ENCODE peak calls at places on chromosomes 3 and 15, in nine cellular contexts. P is endothelial cell, E is colonic mucosa, T is glutamatergic neuron, X is lung, S is H9, L is HFF-Myc, D is stomach, J is neural crest cell. A is an unnamed sample.
A peak's percentile ranks its signal among the peaks of the same experiment; 100 is the strongest.

GRCh38 chr15:58517682-58518525 is 86.1 kb downstream of the LIPC start:
- DNase-seq in P (no peak), E (no peak), T (no peak), X (no peak), S (no peak), L (no peak), D (no peak), J (no peak), A (no peak)

GRCh38 chr3:138034918-138035317 is 25.0 kb downstream of the CLDN18 start:
- DNase-seq in P (no peak), E (no peak), T (no peak), X (no peak), S (no peak), L (no peak), D (no peak), J (no peak), A (no peak)

GRCh38 chr3:82354181-82354696 is 592.8 kb upstream of the GBE1 start:
- DNase-seq in P (no peak), E (no peak), T (no peak), X (no peak), S (no peak), L (no peak), D (no peak), J (no peak), A (no peak)

GRCh38 chr3:14415501-14415900 is 13.1 kb downstream of the SLC6A6 start:
- DNase-seq in P (no peak), E (no peak), T (no peak), X (no peak), S (no peak), L (no peak), D (no peak), J (no peak), A (no peak)

GRCh38 chr3:128413413-128414205 is 53.1 kb downstream of the DNAJB8 start:
- DNase-seq in P (no peak), E (no peak), T (no peak), X (no peak), S (no peak), L (no peak), D (no peak), J (no peak), A (no peak)

GRCh38 chr15:76988874-76989780 is 5.8 kb upstream of the PSTPIP1 start:
- DNase-seq in P (no peak), E (no peak), T (no peak), X (no peak), S (no peak), L (no peak), D (no peak), J (no peak), A (no peak)

GRCh38 chr3:67335813-67336212 is 318.6 kb downstream of the SUCLG2 start:
- DNase-seq in P (no peak), E (no peak), T (no peak), X (no peak), S (no peak), L (no peak), D (no peak), J (no peak), A (no peak)

GRCh38 chr3:172090035-172090434 is 50.7 kb downstream of the FNDC3B start:
- DNase-seq in P (no peak), E (no peak), T (no peak), X (no peak), S (no peak), L (no peak), D (no peak), J (no peak), A (no peak)

GRCh38 chr15:22887157-22887951 is 48.9 kb downstream of the NIPA2 start:
- DNase-seq in P (no peak), E (no peak), T (peak; percentile 68), X (no peak), S (no peak), L (peak; percentile 75), D (no peak), J (no peak), A (no peak)

GRCh38 chr15:22883196-22883595 is 44.7 kb downstream of the NIPA2 start:
- DNase-seq in P (no peak), E (no peak), T (no peak), X (no peak), S (no peak), L (no peak), D (no peak), J (no peak), A (no peak)

GRCh38 chr15:22885105-22885504 is 46.6 kb downstream of the NIPA2 start:
- DNase-seq in P (no peak), E (peak; percentile 39), T (no peak), X (no peak), S (no peak), L (no peak), D (no peak), J (no peak), A (no peak)

GRCh38 chr15:22881739-22882440 is 43.4 kb downstream of the NIPA2 start:
- DNase-seq in P (no peak), E (no peak), T (no peak), X (no peak), S (no peak), L (no peak), D (no peak), J (no peak), A (no peak)

GRCh38 chr15:22884344-22884743 is 45.9 kb downstream of the NIPA2 start:
- DNase-seq in P (no peak), E (no peak), T (no peak), X (no peak), S (no peak), L (no peak), D (no peak), J (no peak), A (no peak)
- TF ChIP-seq CTCF in P (no peak), E (no peak), T (no peak), X (no peak), S (peak; percentile 58), L (peak; percentile 22), D (no peak), J (peak; percentile 14), A (no peak)

GRCh38 chr3:52232279-52233107 is 6.5 kb downstream of the TWF2 start:
- DNase-seq in P (no peak), E (no peak), T (no peak), X (no peak), S (peak; percentile 36), L (no peak), D (no peak), J (no peak), A (no peak)

GRCh38 chr3:52234516-52235447 is 4.2 kb downstream of the TWF2 start:
- DNase-seq in P (no peak), E (no peak), T (no peak), X (no peak), S (peak; percentile 38), L (no peak), D (no peak), J (no peak), A (no peak)

GRCh38 chr3:52231502-52232278 is 6.2 kb upstream of the TLR9 start:
- DNase-seq in P (peak; percentile 86), E (peak; percentile 84), T (peak; percentile 79), X (peak; percentile 78), S (peak; percentile 76), L (no peak), D (peak; percentile 85), J (peak; percentile 69), A (peak; percentile 92)

GRCh38 chr3:52233968-52234367 is 5.0 kb downstream of the TWF2 start:
- DNase-seq in P (no peak), E (no peak), T (no peak), X (no peak), S (no peak), L (no peak), D (no peak), J (no peak), A (no peak)

DNA sequence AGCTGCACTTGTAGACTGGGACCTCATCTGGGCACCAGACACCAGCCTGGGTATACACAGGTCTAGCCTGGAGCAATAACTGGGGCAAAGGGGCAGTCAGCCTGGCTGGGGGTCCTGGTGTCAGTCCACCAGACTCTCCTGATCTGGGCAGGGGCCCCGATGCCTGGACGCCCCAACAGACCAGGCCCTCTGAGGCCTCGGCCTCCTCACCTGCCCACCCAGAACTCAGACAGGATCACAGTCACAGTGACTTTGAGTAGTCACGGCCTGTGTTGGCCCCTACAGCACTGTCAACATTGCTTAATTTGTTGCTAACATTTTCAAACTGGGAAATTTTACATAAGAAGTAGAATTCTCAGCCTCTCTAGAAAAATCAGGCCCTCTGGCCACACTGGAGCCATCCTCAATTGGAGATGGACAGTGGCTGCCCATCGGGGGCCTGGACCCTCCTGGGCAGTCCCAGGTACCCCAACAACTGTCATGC is 5.8 kb downstream of the TWF2 start:
- DNase-seq in P (no peak), E (no peak), T (no peak), X (no peak), S (no peak), L (no peak), D (no peak), J (no peak), A (no peak)
- TF ChIP-seq CTCF in P (no peak), E (no peak), T (no peak), X (no peak), S (no peak), L (no peak), D (no peak), J (no peak), A (no peak)

GRCh38 chr3:84082726-84083125 is 876.1 kb upstream of the CADM2 start:
- DNase-seq in P (no peak), E (no peak), T (no peak), X (no peak), S (no peak), L (no peak), D (no peak), J (no peak), A (no peak)

GRCh38 chr3:84074767-84075166 is 884.0 kb upstream of the CADM2 start:
- DNase-seq in P (no peak), E (no peak), T (no peak), X (no peak), S (no peak), L (no peak), D (no peak), J (no peak), A (no peak)

DNA sequence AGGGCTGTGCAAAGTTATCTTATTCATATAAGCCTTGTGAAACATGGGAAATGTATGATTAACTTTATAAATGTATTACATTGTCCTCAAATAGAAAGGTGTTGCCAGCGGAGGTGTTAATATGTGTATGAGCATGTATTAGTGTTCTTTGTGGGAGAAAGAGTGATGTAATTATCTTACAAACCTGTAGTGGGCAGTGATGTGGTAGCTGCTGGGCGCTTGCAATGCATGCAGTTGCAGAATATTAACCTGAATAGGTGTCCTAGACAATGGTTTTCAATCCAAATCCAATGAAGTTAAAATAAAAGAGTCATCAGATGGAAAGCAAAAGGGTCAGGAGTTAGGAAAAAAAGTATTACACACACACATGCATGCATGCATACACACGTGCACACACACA is 881.3 kb upstream of the CADM2 start:
- DNase-seq in P (no peak), E (no peak), T (no peak), X (no peak), S (no peak), L (no peak), D (no peak), J (no peak), A (no peak)
- TF ChIP-seq CTCF in P (peak; percentile 59), E (no peak), T (peak; percentile 55), X (no peak), S (peak; percentile 66), L (no peak), D (no peak), J (peak; percentile 50), A (peak; percentile 26)

DNA sequence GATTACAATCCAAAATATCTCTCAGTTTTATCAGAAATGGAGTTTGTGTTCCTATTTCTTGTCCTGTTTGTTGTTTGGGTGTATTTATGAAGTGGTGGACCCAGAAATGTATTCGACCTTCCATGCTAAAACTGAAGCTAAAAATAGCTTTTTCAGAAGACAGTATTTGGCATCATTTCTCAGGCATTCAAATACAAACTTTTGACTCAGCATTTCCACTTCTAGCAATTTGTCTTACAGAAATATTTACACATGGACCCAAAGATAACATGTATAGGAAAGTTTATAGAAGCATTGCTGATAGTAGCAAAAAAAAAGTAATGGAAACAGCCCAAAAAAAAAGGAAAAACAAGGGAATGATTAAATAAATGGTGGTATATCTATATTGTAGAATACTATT is 156.3 kb downstream of the HCN4 start:
- DNase-seq in P (no peak), E (no peak), T (no peak), X (no peak), S (no peak), L (no peak), D (no peak), J (no peak), A (no peak)
- TF ChIP-seq CTCF in P (no peak), E (no peak), T (no peak), X (no peak), S (no peak), L (no peak), D (no peak), J (no peak), A (no peak)

A was measured in osteocyte.